ENCODE peak calls at places on chromosomes 13 and 19, in five cellular contexts. One of them, this sample, is unnamed.
A peak's percentile ranks its signal among the peaks of the same experiment; 100 is the strongest.

GRCh38 chr13:29908917-29909755 is 58.7 kb upstream of the UBL3 start:
- DNase-seq in Peyer's patch: no peak
- DNase-seq in heart right ventricle: no peak
- DNase-seq in C1 segment of cervical spinal cord: no peak
- DNase-seq in psoas muscle: no peak
- DNase-seq in this sample: no peak

GRCh38 chr19:30132312-30133075 is 190.5 kb downstream of the URI1 start:
- DNase-seq in Peyer's patch: no peak
- DNase-seq in C1 segment of cervical spinal cord: no peak
- DNase-seq in heart right ventricle: no peak
- DNase-seq in psoas muscle: no peak
- DNase-seq in this sample: no peak

GRCh38 chr19:52922841-52923781 is at the start of gene ZNF888:
- DNase-seq in heart right ventricle: peak; percentile 80
- DNase-seq in Peyer's patch: peak; percentile 96
- DNase-seq in psoas muscle: peak; percentile 85
- DNase-seq in C1 segment of cervical spinal cord: peak; percentile 49
- DNase-seq in this sample: peak; percentile 59

GRCh38 chr19:1261863-1262686 is 7.1 kb upstream of the CIRBP start:
- DNase-seq in psoas muscle: peak; percentile 77
- DNase-seq in C1 segment of cervical spinal cord: peak; percentile 31
- DNase-seq in Peyer's patch: peak; percentile 94
- DNase-seq in heart right ventricle: peak; percentile 64
- DNase-seq in this sample: no peak

GRCh38 chr13:76886292-76887061 is at the start of gene KCTD12:
- DNase-seq in psoas muscle: peak; percentile 89
- DNase-seq in Peyer's patch: peak; percentile 92
- DNase-seq in heart right ventricle: peak; percentile 90
- DNase-seq in C1 segment of cervical spinal cord: peak; percentile 75
- DNase-seq in this sample: peak; percentile 24

GRCh38 chr13:76745246-76746200 is 140.7 kb downstream of the KCTD12 start:
- DNase-seq in C1 segment of cervical spinal cord: no peak
- DNase-seq in Peyer's patch: no peak
- DNase-seq in heart right ventricle: no peak
- DNase-seq in psoas muscle: no peak
- DNase-seq in this sample: no peak

GRCh38 chr19:15110418-15110815 is 3.2 kb downstream of the SYDE1 start:
- DNase-seq in heart right ventricle: no peak
- DNase-seq in Peyer's patch: no peak
- DNase-seq in psoas muscle: no peak
- DNase-seq in C1 segment of cervical spinal cord: no peak
- DNase-seq in this sample: no peak

GRCh38 chr13:40189885-40190655 is 476.4 kb downstream of the FOXO1 start:
- DNase-seq in psoas muscle: no peak
- DNase-seq in C1 segment of cervical spinal cord: peak; percentile 60
- DNase-seq in Peyer's patch: no peak
- DNase-seq in heart right ventricle: no peak
- DNase-seq in this sample: no peak

GRCh38 chr13:35716644-35717170 is 240.2 kb upstream of the MAB21L1 start:
- DNase-seq in heart right ventricle: no peak
- DNase-seq in psoas muscle: no peak
- DNase-seq in Peyer's patch: no peak
- DNase-seq in C1 segment of cervical spinal cord: no peak
- DNase-seq in this sample: no peak

GRCh38 chr19:10603873-10604459 is 16.9 kb upstream of the AP1M2 start:
- DNase-seq in psoas muscle: no peak
- DNase-seq in Peyer's patch: peak; percentile 71
- DNase-seq in C1 segment of cervical spinal cord: no peak
- DNase-seq in heart right ventricle: no peak
- DNase-seq in this sample: no peak

GRCh38 chr13:99778500-99778899 is 193.1 kb downstream of the ZIC5 start:
- DNase-seq in heart right ventricle: no peak
- DNase-seq in C1 segment of cervical spinal cord: no peak
- DNase-seq in psoas muscle: no peak
- DNase-seq in Peyer's patch: no peak
- DNase-seq in this sample: no peak

GRCh38 chr13:19157461-19157860 is 24.2 kb downstream of the TUBA3C start:
- DNase-seq in psoas muscle: no peak
- DNase-seq in Peyer's patch: no peak
- DNase-seq in C1 segment of cervical spinal cord: no peak
- DNase-seq in heart right ventricle: no peak
- DNase-seq in this sample: no peak

GRCh38 chr19:8517551-8518442 is 3.8 kb upstream of the ZNF414 start:
- DNase-seq in Peyer's patch: peak; percentile 80
- DNase-seq in psoas muscle: no peak
- DNase-seq in heart right ventricle: no peak
- DNase-seq in C1 segment of cervical spinal cord: no peak
- DNase-seq in this sample: no peak

GRCh38 chr19:40754611-40755247 is 3.7 kb downstream of the SNRPA start:
- DNase-seq in psoas muscle: no peak
- DNase-seq in C1 segment of cervical spinal cord: no peak
- DNase-seq in Peyer's patch: peak; percentile 84
- DNase-seq in heart right ventricle: no peak
- DNase-seq in this sample: no peak

GRCh38 chr19:19186742-19187141 is 5.2 kb downstream of the BORCS8 start:
- DNase-seq in psoas muscle: no peak
- DNase-seq in C1 segment of cervical spinal cord: no peak
- DNase-seq in heart right ventricle: no peak
- DNase-seq in Peyer's patch: no peak
- DNase-seq in this sample: no peak

GRCh38 chr13:27174766-27175455 is 3.3 kb upstream of the USP12 start:
- DNase-seq in heart right ventricle: no peak
- DNase-seq in psoas muscle: no peak
- DNase-seq in Peyer's patch: no peak
- DNase-seq in C1 segment of cervical spinal cord: no peak
- DNase-seq in this sample: no peak

GRCh38 chr13:109951491-109951890 is 165.1 kb upstream of the IRS2 start:
- DNase-seq in psoas muscle: no peak
- DNase-seq in C1 segment of cervical spinal cord: no peak
- DNase-seq in heart right ventricle: no peak
- DNase-seq in Peyer's patch: no peak
- DNase-seq in this sample: no peak

GRCh38 chr13:71759506-71760225 is 107.3 kb downstream of the DACH1 start:
- DNase-seq in heart right ventricle: no peak
- DNase-seq in Peyer's patch: no peak
- DNase-seq in psoas muscle: no peak
- DNase-seq in C1 segment of cervical spinal cord: no peak
- DNase-seq in this sample: no peak

GRCh38 chr13:35994131-35994966 is 136.8 kb downstream of the DCLK1 start:
- DNase-seq in C1 segment of cervical spinal cord: no peak
- DNase-seq in psoas muscle: peak; percentile 56
- DNase-seq in Peyer's patch: no peak
- DNase-seq in heart right ventricle: peak; percentile 64
- DNase-seq in this sample: no peak

GRCh38 chr19:49389406-49389805 is 1.4 kb downstream of the KASH5 start:
- DNase-seq in C1 segment of cervical spinal cord: no peak
- DNase-seq in heart right ventricle: no peak
- DNase-seq in Peyer's patch: no peak
- DNase-seq in psoas muscle: no peak
- DNase-seq in this sample: no peak

GRCh38 chr19:51702103-51702753 is 9.1 kb downstream of the SPACA6 start:
- DNase-seq in C1 segment of cervical spinal cord: peak; percentile 9
- DNase-seq in Peyer's patch: peak; percentile 83
- DNase-seq in psoas muscle: peak; percentile 81
- DNase-seq in heart right ventricle: peak; percentile 67
- DNase-seq in this sample: no peak